ENCODE peak calls at places on chromosomes 4 and X, in seven cellular contexts. U, I, Z, G, J, V and W are unnamed samples.

GRCh38 chr4:183417356-183417755 is 27.1 kb upstream of the CDKN2AIP start:
- DNase-seq in Z (no peak), V (no peak), J (no peak), I (no peak), G (no peak), U (no peak), W (no peak)

GRCh38 chrX:73478961-73479360 is 32.1 kb downstream of the CDX4 start:
- DNase-seq in G (no peak), V (no peak), Z (no peak), J (no peak), I (peak; percentile 4), U (no peak), W (peak; percentile 2)

GRCh38 chr4:119656342-119656741 is 27.7 kb upstream of the PDE5A start:
- DNase-seq in J (no peak), V (no peak), G (peak; percentile 12), Z (no peak), U (no peak), I (no peak), W (no peak)

GRCh38 chr4:112532267-112532666 is 16.3 kb upstream of the NEUROG2 start:
- DNase-seq in V (no peak), U (no peak), Z (no peak), I (no peak), G (no peak), J (no peak), W (no peak)

GRCh38 chrX:49186125-49187027 is at the start of gene PRICKLE3:
- DNase-seq in V (no peak), I (peak; percentile 61), U (no peak), G (peak; percentile 55), Z (peak; percentile 77), J (no peak), W (peak; percentile 82)

GRCh38 chr4:3657917-3658913 is 108.0 kb upstream of the ADRA2C start:
- DNase-seq in J (no peak), U (peak; percentile 81), Z (no peak), I (no peak), V (no peak), G (no peak), W (no peak)

GRCh38 chrX:67555578-67556203 is 11.9 kb downstream of the AR start:
- DNase-seq in I (peak; percentile 8), V (no peak), G (peak; percentile 31), Z (peak; percentile 30), J (no peak), U (peak; percentile 45), W (peak; percentile 60)

GRCh38 chr4:43233321-43233720 is 340.8 kb downstream of the GRXCR1 start:
- DNase-seq in J (no peak), I (no peak), Z (no peak), U (no peak), G (no peak), V (no peak), W (no peak)

GRCh38 chr4:48227662-48228061 is 42.0 kb downstream of the TEC start:
- DNase-seq in U (no peak), G (no peak), I (no peak), J (no peak), Z (no peak), V (no peak), W (no peak)

GRCh38 chr4:139450586-139450985 is 3.3 kb upstream of the RAB33B start:
- DNase-seq in G (no peak), Z (no peak), V (no peak), J (no peak), I (peak; percentile 35), U (no peak), W (no peak)

GRCh38 chr4:38665846-38666490 is 2.0 kb downstream of the KLF3 start:
- DNase-seq in I (no peak), Z (no peak), V (no peak), U (no peak), J (no peak), G (peak; percentile 54), W (no peak)

GRCh38 chrX:30875957-30876356 is 13.1 kb downstream of the TAB3 start:
- DNase-seq in G (peak; percentile 3), J (no peak), V (no peak), U (no peak), Z (no peak), I (peak; percentile 27), W (no peak)

DNA sequence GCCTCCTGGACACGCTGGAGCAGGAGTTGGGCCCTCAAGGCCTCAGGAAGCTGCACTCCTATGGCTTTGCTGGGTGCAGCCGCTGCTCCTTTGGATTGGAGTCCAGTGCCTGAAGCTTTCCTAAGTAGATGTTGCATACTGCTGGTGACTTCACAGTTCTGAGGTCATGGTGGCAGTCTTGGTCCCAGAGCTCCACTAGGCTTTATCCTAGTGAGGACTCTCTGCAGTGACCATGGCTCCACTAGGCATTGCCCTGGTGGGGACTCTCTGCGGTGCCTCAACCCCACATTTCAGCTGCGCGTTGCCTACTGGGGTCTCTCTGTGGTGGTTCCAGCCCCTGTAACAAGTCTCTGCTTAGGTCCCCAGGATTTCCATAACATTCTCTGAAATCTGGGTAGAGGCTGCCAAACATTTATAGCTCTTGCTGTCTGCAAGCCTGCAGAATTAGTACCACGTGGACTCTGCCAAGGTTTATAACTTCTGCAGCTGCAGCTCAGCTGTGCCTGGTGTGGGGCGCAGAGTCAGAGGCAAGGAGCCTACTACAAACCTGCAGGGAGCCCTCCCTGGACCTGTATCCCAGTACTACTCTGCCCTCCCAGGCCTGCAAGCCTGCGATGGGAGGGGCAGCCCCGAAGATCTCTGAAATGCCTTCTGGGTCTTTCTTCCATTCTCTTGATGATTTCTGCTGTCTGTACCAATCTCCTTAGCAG is 46.0 kb upstream of the NFKB1 start:
- DNase-seq in V (no peak), G (no peak), J (no peak), Z (no peak), U (no peak), I (no peak), W (no peak)
- H3K4me2 ChIP-seq in V (no peak overlapping the region), G (no peak overlapping the region), J (no peak overlapping the region), Z (no peak overlapping the region), U (no peak overlapping the region), I (no peak overlapping the region), W (no peak overlapping the region)

DNA sequence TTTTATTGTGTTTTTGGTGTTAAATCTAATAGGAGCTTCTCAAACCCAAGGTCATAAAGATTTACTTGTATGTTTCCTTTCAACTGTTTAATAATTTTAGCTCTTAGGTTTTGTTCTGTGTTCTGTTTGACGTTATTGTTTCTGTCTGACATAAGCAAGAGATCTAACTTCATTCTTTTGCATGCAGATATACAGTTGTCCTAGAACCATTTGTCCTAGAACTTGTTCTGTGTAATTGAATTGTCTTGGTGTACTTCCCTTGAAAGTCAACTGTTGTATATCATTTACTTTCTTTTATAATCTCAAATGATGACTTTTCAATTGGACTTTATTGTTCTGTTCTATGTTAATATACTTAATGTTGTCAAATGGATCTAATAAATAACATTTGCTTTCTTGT is 977.1 kb downstream of the FAT4 start:
- DNase-seq in Z (no peak), I (no peak), U (no peak), J (no peak), V (no peak), G (no peak), W (no peak)
- TF ChIP-seq POLR2AphosphoS5 in Z (no peak), I (no peak), U (no peak), J (no peak), V (no peak), G (no peak), W (no peak)

DNA sequence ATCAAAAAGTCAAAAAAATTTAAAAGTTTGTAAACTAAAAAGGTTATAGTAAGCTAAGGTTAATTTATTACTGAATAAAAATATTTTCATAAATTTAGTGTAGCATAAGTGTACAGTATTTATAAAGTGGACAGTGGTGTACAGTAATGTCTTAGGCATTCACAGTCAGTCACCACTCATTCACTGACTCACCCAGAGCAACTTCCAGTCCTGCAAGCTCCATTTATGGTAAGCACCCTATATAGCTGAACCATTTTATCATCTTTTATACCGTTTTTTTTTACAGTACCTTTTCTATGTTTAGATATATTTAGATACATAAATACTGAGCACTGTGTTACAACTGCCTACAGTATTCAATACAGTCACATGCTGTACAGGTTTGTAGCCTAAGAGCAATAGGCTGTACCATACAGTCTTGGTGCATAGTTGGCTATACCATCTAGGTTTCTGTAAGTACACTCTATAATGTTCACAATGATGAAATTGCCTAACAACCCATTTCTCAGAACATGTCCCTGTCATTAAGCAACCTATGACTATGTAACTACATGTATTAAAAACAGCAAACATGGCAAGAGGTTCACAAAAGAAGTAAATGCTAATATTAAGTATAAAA is 18.6 kb downstream of the ACSL4 start:
- DNase-seq in U (no peak), G (peak; percentile 50), Z (no peak), J (no peak), V (peak; percentile 15), I (no peak), W (no peak)
- H3K4me2 ChIP-seq in U (peak overlapping the region; percentile 8), G (peak overlapping the region; percentile 31), Z (no peak overlapping the region), J (no peak overlapping the region), V (peak overlapping the region; percentile 50), I (peak overlapping the region; percentile 23), W (no peak overlapping the region)

GRCh38 chr4:105895324-105895608 is at the start of gene NPNT:
- DNase-seq in Z (no peak), G (no peak), V (no peak), J (no peak), U (peak; percentile 60), I (no peak), W (peak; percentile 42)

GRCh38 chr4:105896984-105897760 is 1.9 kb downstream of the NPNT start:
- DNase-seq in V (no peak), Z (no peak), J (no peak), I (no peak), U (no peak), G (no peak), W (peak; percentile 30)

GRCh38 chr4:105896461-105896939 is 1.2 kb downstream of the NPNT start:
- DNase-seq in I (no peak), U (no peak), V (no peak), Z (no peak), J (no peak), G (no peak), W (peak; percentile 68)

GRCh38 chr4:105894570-105895323 is 524 bp upstream of the NPNT start:
- DNase-seq in Z (no peak), J (no peak), V (peak; percentile 36), I (no peak), G (no peak), U (no peak), W (peak; percentile 56)

GRCh38 chr4:105895609-105896460 is 564 bp downstream of the NPNT start:
- DNase-seq in U (peak; percentile 40), Z (no peak), J (no peak), G (no peak), I (no peak), V (no peak), W (peak; percentile 45)
- TF ChIP-seq POLR2AphosphoS5 in U (no peak), Z (no peak), J (no peak), G (no peak), I (no peak), V (no peak), W (no peak)